ENCODE peak calls at places on chromosomes 4 and X, in nine cellular contexts. V is left lung, Q is PC-3, P is pancreas, E is A549, O is lower lobe of right lung, W is vagina, C is A673, H is OCI-LY7. L is an unnamed sample.

GRCh38 chrX:1592863-1593201 is 1.4 kb downstream of the AKAP17A start:
- DNase-seq in V (peak; percentile 77), Q (no peak), P (no peak), E (no peak), O (no peak), W (no peak), C (no peak), H (no peak), L (no peak)

GRCh38 chr4:130393246-130394041 is 1297.5 kb downstream of the C4orf33 start:
- DNase-seq in V (no peak), Q (no peak), P (no peak), E (no peak), O (no peak), W (no peak), C (no peak), H (no peak), L (no peak)

GRCh38 chrX:38870386-38870895 is 69.2 kb downstream of the MID1IP1 start:
- DNase-seq in V (peak; percentile 30), Q (peak; percentile 93), P (no peak), E (no peak), O (peak; percentile 45), W (no peak), C (no peak), H (no peak), L (no peak)

GRCh38 chrX:153598541-153599191 is at the start of gene CCNQ:
- DNase-seq in V (no peak), Q (peak; percentile 15), P (no peak), E (no peak), O (peak; percentile 53), W (no peak), C (peak; percentile 18), H (peak; percentile 40), L (no peak)

GRCh38 chrX:70960728-70961127 is 29.8 kb upstream of the SLC7A3 start:
- DNase-seq in V (no peak), Q (peak; percentile 19), P (no peak), E (no peak), O (no peak), W (no peak), C (peak; percentile 35), H (no peak), L (no peak)

GRCh38 chr4:110475881-110476818 is at the start of gene ENPEP:
- DNase-seq in V (peak; percentile 61), Q (no peak), P (no peak), E (no peak), O (no peak), W (no peak), C (peak; percentile 71), H (no peak), L (no peak)

GRCh38 chrX:14015941-14016340 is 13.8 kb downstream of the GEMIN8 start:
- DNase-seq in V (no peak), Q (no peak), P (no peak), E (no peak), O (no peak), W (no peak), C (no peak), H (no peak), L (no peak)

GRCh38 chr4:56995525-56995924 is 16.8 kb downstream of the POLR2B start:
- DNase-seq in V (no peak), Q (no peak), P (peak; percentile 33), E (no peak), O (no peak), W (no peak), C (peak; percentile 22), H (no peak), L (no peak)

GRCh38 chr4:173917255-173917960 is 366.1 kb downstream of the FBXO8 start:
- DNase-seq in V (no peak), Q (no peak), P (no peak), E (no peak), O (no peak), W (no peak), C (no peak), H (no peak), L (no peak)

GRCh38 chr4:107500551-107500950 is 219.5 kb downstream of the PAPSS1 start:
- DNase-seq in V (no peak), Q (no peak), P (no peak), E (no peak), O (no peak), W (no peak), C (no peak), H (no peak), L (no peak)

GRCh38 chr4:108685036-108685686 is 34.8 kb downstream of the OSTC start:
- DNase-seq in V (no peak), Q (no peak), P (no peak), E (no peak), O (no peak), W (no peak), C (no peak), H (no peak), L (no peak)

GRCh38 chrX:138856881-138857280 is 145.4 kb upstream of the FGF13 start:
- DNase-seq in V (no peak), Q (peak; percentile 55), P (no peak), E (no peak), O (no peak), W (no peak), C (no peak), H (no peak), L (no peak)

GRCh38 chr4:80500593-80500992 is 165.1 kb downstream of the CFAP299 start:
- DNase-seq in V (no peak), Q (no peak), P (no peak), E (no peak), O (no peak), W (no peak), C (no peak), H (peak; percentile 35), L (no peak)

GRCh38 chr4:37982736-37983135 is 22.5 kb downstream of the PTTG2 start:
- DNase-seq in V (no peak), Q (no peak), P (no peak), E (no peak), O (no peak), W (no peak), C (no peak), H (no peak), L (no peak)
- H3K4me1 ChIP-seq in V (no peaks in the 10 kb centered on the region), Q (peaks cover 16% of the 10 kb centered on the region), P (peaks cover 8% of the 10 kb centered on the region), E (peaks cover 10% of the 10 kb centered on the region), O (peaks cover 29% of the 10 kb centered on the region), W (peaks cover 38% of the 10 kb centered on the region), C (peaks cover 17% of the 10 kb centered on the region), H (peaks cover 87% of the 10 kb centered on the region), L (no peaks in the 10 kb centered on the region)

GRCh38 chrX:2711441-2711840 is 20.3 kb downstream of the CD99 start:
- DNase-seq in V (no peak), Q (no peak), P (no peak), E (no peak), O (no peak), W (no peak), C (no peak), H (no peak), L (no peak)
- H3K4me1 ChIP-seq in V (peaks cover 22% of the 10 kb centered on the region), Q (peaks cover 41% of the 10 kb centered on the region), P (no peaks in the 10 kb centered on the region), E (peaks cover 41% of the 10 kb centered on the region), O (peaks cover 46% of the 10 kb centered on the region), W (peaks cover 46% of the 10 kb centered on the region), C (peaks cover 73% of the 10 kb centered on the region), H (peaks cover 73% of the 10 kb centered on the region), L (peaks cover 58% of the 10 kb centered on the region)

DNA sequence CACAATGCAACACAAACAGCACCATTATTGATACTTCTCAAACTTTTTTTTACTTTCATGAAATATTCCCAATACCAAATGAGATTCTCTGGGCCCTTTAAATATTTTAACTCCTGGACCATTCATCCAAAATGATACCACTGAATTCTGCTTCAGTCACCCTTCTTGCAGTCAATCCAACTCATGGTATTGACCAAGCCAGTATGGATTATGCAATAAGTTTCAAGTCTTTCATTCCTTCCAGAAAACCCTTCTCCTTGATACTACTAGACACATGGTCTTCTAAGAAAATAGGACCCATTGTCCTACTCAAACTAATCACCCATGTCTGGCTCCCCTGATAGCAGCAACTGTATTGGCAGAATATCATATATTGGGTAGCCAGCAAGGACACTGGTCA is 23.0 kb downstream of the ZNF721 start:
- DNase-seq in V (no peak), Q (no peak), P (no peak), E (no peak), O (no peak), W (no peak), C (no peak), H (no peak), L (no peak)
- H3K4me1 ChIP-seq in V (no peaks in the 10 kb centered on the region), Q (no peaks in the 10 kb centered on the region), P (peaks cover 5% of the 10 kb centered on the region), E (no peaks in the 10 kb centered on the region), O (peaks cover 5% of the 10 kb centered on the region), W (peaks cover 16% of the 10 kb centered on the region), C (no peaks in the 10 kb centered on the region), H (peaks cover 37% of the 10 kb centered on the region), L (peaks cover 22% of the 10 kb centered on the region)

GRCh38 chrX:72126048-72126415 is 5.7 kb downstream of the RTL5 start:
- DNase-seq in V (no peak), Q (no peak), P (no peak), E (no peak), O (no peak), W (no peak), C (no peak), H (no peak), L (no peak)
- H3K4me1 ChIP-seq in V (peaks cover 1% of the 10 kb centered on the region), Q (peaks cover 15% of the 10 kb centered on the region), P (no peaks in the 10 kb centered on the region), E (peaks cover 15% of the 10 kb centered on the region), O (peaks cover 61% of the 10 kb centered on the region), W (peaks cover 25% of the 10 kb centered on the region), C (peaks cover 34% of the 10 kb centered on the region), H (no peaks in the 10 kb centered on the region), L (peaks cover 23% of the 10 kb centered on the region)

GRCh38 chr4:70399319-70399718 is 1.6 kb downstream of the OPRPN start:
- DNase-seq in V (no peak), Q (peak; percentile 31), P (no peak), E (no peak), O (no peak), W (no peak), C (no peak), H (no peak), L (no peak)
- H3K4me1 ChIP-seq in V (no peaks in the 10 kb centered on the region), Q (no peaks in the 10 kb centered on the region), P (no peaks in the 10 kb centered on the region), E (no peaks in the 10 kb centered on the region), O (no peaks in the 10 kb centered on the region), W (no peaks in the 10 kb centered on the region), C (no peaks in the 10 kb centered on the region), H (no peaks in the 10 kb centered on the region), L (no peaks in the 10 kb centered on the region)

GRCh38 chr4:5825642-5826041 is 67.2 kb downstream of the CRMP1 start:
- DNase-seq in V (no peak), Q (no peak), P (no peak), E (no peak), O (no peak), W (no peak), C (no peak), H (no peak), L (no peak)
- H3K4me1 ChIP-seq in V (no peaks in the 10 kb centered on the region), Q (no peaks in the 10 kb centered on the region), P (no peaks in the 10 kb centered on the region), E (no peaks in the 10 kb centered on the region), O (peaks cover 9% of the 10 kb centered on the region), W (no peaks in the 10 kb centered on the region), C (no peaks in the 10 kb centered on the region), H (no peaks in the 10 kb centered on the region), L (peaks cover 16% of the 10 kb centered on the region)

GRCh38 chr4:156783963-156784362 is 187.6 kb downstream of the PDGFC start:
- DNase-seq in V (no peak), Q (no peak), P (no peak), E (no peak), O (no peak), W (no peak), C (no peak), H (no peak), L (no peak)
- H3K4me1 ChIP-seq in V (no peaks in the 10 kb centered on the region), Q (peaks cover 49% of the 10 kb centered on the region), P (no peaks in the 10 kb centered on the region), E (peaks cover 11% of the 10 kb centered on the region), O (no peaks in the 10 kb centered on the region), W (peaks cover 9% of the 10 kb centered on the region), C (peaks cover 7% of the 10 kb centered on the region), H (no peaks in the 10 kb centered on the region), L (no peaks in the 10 kb centered on the region)

DNA sequence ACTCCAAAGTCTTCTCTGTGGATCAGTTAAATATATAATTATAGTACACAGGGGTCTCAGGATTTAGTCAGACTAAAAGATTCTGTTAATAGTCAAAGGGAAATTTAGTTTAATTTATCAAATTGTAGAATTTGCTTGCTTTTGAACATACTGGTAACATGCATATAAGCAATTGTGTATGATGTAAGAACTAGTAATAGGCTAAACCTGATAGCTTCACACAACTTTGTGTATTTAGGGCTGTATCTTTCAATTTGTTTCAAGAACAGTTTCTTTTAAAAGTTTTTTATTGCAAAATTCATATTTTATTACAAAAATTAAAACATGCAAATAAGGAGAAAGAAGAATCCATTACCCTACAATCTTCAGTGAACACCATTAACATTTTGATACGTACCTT is 99.5 kb downstream of the CPE start:
- DNase-seq in V (no peak), Q (no peak), P (no peak), E (no peak), O (no peak), W (no peak), C (no peak), H (no peak), L (no peak)
- H3K4me1 ChIP-seq in V (peaks cover 4% of the 10 kb centered on the region), Q (peaks cover 12% of the 10 kb centered on the region), P (no peaks in the 10 kb centered on the region), E (no peaks in the 10 kb centered on the region), O (no peaks in the 10 kb centered on the region), W (peaks cover 6% of the 10 kb centered on the region), C (no peaks in the 10 kb centered on the region), H (no peaks in the 10 kb centered on the region), L (peaks cover 3% of the 10 kb centered on the region)